ENCODE peak calls at places on chromosomes 2 and 18, in four cellular contexts. K, D, G and R are unnamed samples.

GRCh38 chr2:141820893-141821292 is 309.9 kb downstream of the LRP1B start:
- DNase-seq in D (no peak), G (no peak), K (no peak), R (no peak)

GRCh38 chr2:190961918-190962487 is 52.0 kb downstream of the STAT1 start:
- DNase-seq in D (no peak), K (no peak), G (no peak), R (no peak)

GRCh38 chr2:61434314-61434713 is 36.6 kb downstream of the USP34 start:
- DNase-seq in G (no peak), K (no peak), D (peak), R (no peak)

GRCh38 chr18:45567123-45567522 is 48.2 kb upstream of the SLC14A2 start:
- DNase-seq in G (no peak), K (no peak), D (no peak), R (no peak)

GRCh38 chr2:99672766-99673375 is 183.1 kb upstream of the REV1 start:
- DNase-seq in G (no peak), K (no peak), D (no peak), R (no peak)

GRCh38 chr2:50535971-50536759 is 495.8 kb downstream of the NRXN1 start:
- DNase-seq in K (no peak), D (peak), G (no peak), R (no peak)

GRCh38 chr2:96872591-96873349 is 2.9 kb upstream of the SEMA4C start:
- DNase-seq in D (no peak), K (no peak), G (no peak), R (no peak)

GRCh38 chr2:142602418-142602989 is 275.0 kb upstream of the KYNU start:
- DNase-seq in D (no peak), G (no peak), K (no peak), R (no peak)

GRCh38 chr2:207311316-207312005 is 145.7 kb upstream of the KLF7 start:
- DNase-seq in K (peak), G (no peak), D (peak), R (no peak)

GRCh38 chr18:50327983-50328382 is 40.5 kb upstream of the CXXC1 start:
- DNase-seq in K (no peak), G (no peak), D (no peak), R (no peak)

GRCh38 chr2:238586931-238587775 is 160.4 kb downstream of the ASB1 start:
- DNase-seq in G (no peak), K (no peak), D (no peak), R (no peak)

GRCh38 chr2:11938196-11938595 is 191.8 kb downstream of the LPIN1 start:
- DNase-seq in G (no peak), K (no peak), D (no peak), R (no peak)
- TF ChIP-seq SPI1 in G (no peak), K (no peak), D (no peak), R (no peak)

GRCh38 chr18:79498662-79499061 is 102.9 kb downstream of the NFATC1 start:
- DNase-seq in D (no peak), K (no peak), G (no peak), R (no peak)
- TF ChIP-seq SPI1 in D (no peak), K (no peak), G (no peak), R (no peak)

GRCh38 chr2:218074031-218074430 is 5.0 kb downstream of the RUFY4 start:
- DNase-seq in D (peak), K (peak), G (no peak), R (peak)
- TF ChIP-seq SPI1 in D (no peak), K (no peak), G (no peak), R (no peak)

GRCh38 chr2:74513605-74514367 is 464 bp upstream of the TLX2 start:
- DNase-seq in K (no peak), G (no peak), D (no peak), R (no peak)

GRCh38 chr2:74516070-74516633 is 1.9 kb downstream of the TLX2 start:
- DNase-seq in D (no peak), K (no peak), G (no peak), R (peak)

GRCh38 chr2:74515271-74516069 is 1.2 kb downstream of the TLX2 start:
- DNase-seq in G (no peak), D (no peak), K (no peak), R (no peak)

GRCh38 chr2:74512744-74513604 is 1.3 kb upstream of the TLX2 start:
- DNase-seq in K (no peak), G (no peak), D (no peak), R (no peak)

GRCh38 chr2:74514368-74515270 is at the start of gene TLX2:
- DNase-seq in K (no peak), D (no peak), G (no peak), R (no peak)
- TF ChIP-seq SPI1 in K (no peak), D (no peak), G (no peak), R (no peak)

GRCh38 chr18:76445275-76445674 is 49.8 kb downstream of the ZNF516 start:
- DNase-seq in G (no peak), D (no peak), K (no peak), R (no peak)
- TF ChIP-seq SPI1 in G (no peak), D (no peak), K (no peak), R (no peak)

DNA sequence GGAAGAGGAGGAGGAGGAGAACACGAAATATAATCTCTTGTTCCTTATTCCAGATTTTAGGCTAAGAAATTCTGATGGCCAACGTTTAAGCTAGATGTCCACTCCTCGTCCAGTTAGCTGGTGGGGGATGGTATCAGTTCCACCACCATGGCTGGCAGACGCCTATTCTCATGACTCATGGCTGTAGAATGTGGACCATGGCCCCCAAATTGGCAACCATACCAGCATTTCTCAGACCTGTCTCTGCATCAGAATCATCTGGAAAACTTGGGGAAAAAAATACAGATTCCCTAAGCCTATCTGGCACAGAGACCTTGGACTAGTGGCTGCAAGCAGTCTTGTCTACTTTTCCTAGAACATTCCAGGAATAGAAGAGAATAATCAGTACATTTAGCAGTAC is 267.7 kb upstream of the SIX2 start:
- DNase-seq in K (no peak), G (no peak), D (no peak), R (no peak)
- TF ChIP-seq SPI1 in K (no peak), G (no peak), D (no peak), R (no peak)

GRCh38 chr2:172131713-172132555 is 29.2 kb upstream of the DLX2 start:
- DNase-seq in G (no peak), K (no peak), D (no peak), R (no peak)

GRCh38 chr2:172134270-172134669 is 31.6 kb upstream of the DLX2 start:
- DNase-seq in G (no peak), D (no peak), K (no peak), R (no peak)

GRCh38 chr2:172129404-172129803 is 26.7 kb upstream of the DLX2 start:
- DNase-seq in G (no peak), D (no peak), K (no peak), R (no peak)

GRCh38 chr2:172128484-172128883 is 25.8 kb upstream of the DLX2 start:
- DNase-seq in K (no peak), D (no peak), G (no peak), R (no peak)
- TF ChIP-seq SPI1 in K (no peak), D (no peak), G (no peak), R (no peak)

DNA sequence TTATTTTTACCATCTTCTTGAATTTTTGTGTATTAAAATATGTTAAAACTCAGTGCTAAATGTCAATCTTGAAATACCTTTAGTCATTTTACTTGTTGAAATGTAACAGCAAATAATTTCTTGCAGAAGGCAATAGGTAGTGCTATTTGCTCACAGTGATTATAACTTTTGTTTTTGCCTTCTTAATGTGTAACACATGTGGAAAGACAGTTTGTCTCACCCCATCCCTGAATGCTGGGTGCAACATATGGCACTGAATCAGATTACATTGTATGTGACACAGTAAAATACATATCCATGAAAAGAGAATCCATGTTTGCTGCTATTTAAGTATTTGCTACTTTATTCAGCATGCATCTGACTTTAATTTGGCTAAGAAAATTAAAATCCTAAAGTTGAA is 35.3 kb downstream of the FRZB start:
- DNase-seq in K (no peak), D (no peak), G (no peak), R (no peak)
- TF ChIP-seq SPI1 in K (no peak), D (no peak), G (no peak), R (no peak)

GRCh38 chr2:226511327-226511726 is 288.3 kb downstream of the IRS1 start:
- DNase-seq in D (no peak), G (no peak), K (no peak), R (no peak)

GRCh38 chr2:226508005-226508404 is 291.6 kb downstream of the IRS1 start:
- DNase-seq in D (no peak), K (no peak), G (no peak), R (no peak)

DNA sequence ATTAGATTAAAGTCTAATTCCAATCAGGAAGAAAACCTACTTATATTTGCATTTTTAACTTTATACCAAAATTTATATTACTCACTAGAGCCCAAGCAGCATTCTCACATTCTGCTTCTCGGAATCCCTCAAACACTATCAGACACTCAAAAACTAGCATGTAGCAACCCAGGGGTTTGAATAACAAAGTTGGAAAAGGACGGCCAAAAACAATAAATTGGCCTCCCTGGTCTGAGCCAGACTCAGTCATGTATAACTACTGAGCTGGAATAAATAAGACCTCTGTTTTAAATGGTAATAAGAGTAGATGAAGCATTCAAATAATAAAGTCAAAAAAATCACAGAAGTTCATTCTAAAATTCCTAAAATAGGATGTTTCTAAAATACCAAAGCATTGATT is 290.9 kb downstream of the IRS1 start:
- DNase-seq in D (no peak), K (no peak), G (no peak), R (no peak)
- TF ChIP-seq SPI1 in D (no peak), K (no peak), G (no peak), R (no peak)

GRCh38 chr2:188046437-188046836 is 245.2 kb upstream of the GULP1 start:
- DNase-seq in D (no peak), K (no peak), G (no peak), R (no peak)

GRCh38 chr2:188050716-188051115 is 241.0 kb upstream of the GULP1 start:
- DNase-seq in D (no peak), K (no peak), G (no peak), R (no peak)

GRCh38 chr2:188042412-188042811 is 249.3 kb upstream of the GULP1 start:
- DNase-seq in D (no peak), G (no peak), K (no peak), R (no peak)

DNA sequence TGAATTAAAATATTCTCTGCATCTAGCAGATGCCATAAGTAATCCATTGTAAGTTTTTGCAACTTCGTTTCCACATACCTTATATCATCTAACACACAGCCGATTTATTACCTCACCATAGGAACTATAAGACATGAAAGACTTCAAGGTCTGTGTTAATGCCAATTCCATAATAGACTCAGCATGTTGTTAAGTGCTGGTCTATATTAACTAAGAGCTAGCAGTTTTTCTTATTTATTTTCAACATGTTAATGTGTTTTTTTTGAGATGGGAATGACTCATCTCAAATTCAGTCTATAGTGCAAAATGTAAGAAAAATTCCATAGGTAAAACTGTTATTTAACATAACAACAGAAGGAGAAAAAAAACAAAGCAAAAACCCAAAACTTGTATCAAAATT is 243.9 kb upstream of the GULP1 start:
- DNase-seq in D (no peak), G (no peak), K (no peak), R (no peak)
- TF ChIP-seq SPI1 in D (no peak), G (no peak), K (no peak), R (no peak)